ENCODE peak calls at places on chromosomes 3 and 15, in five cellular contexts. U is choroid plexus epithelial cell, H is psoas muscle, L is IMR-90, J is mammary epithelial cell. G is an unnamed sample.

GRCh38 chr3:132553811-132554210 is 43.3 kb upstream of the ACKR4 start:
- DNase-seq in L (no peak), H (no peak), J (no peak), U (no peak), G (no peak)

GRCh38 chr3:106691476-106691875 is 685.8 kb upstream of the CCDC54 start:
- DNase-seq in L (no peak), U (no peak), H (no peak), J (no peak), G (no peak)

GRCh38 chr3:54865316-54865715 is 62.5 kb downstream of the LRTM1 start:
- DNase-seq in H (no peak), L (no peak), J (no peak), U (no peak), G (no peak)

GRCh38 chr3:58180940-58181587 is 29.7 kb downstream of the DNASE1L3 start:
- DNase-seq in H (no peak), J (peak), U (no peak), L (no peak), G (no peak)

GRCh38 chr3:155772801-155773200 is 27.9 kb upstream of the PLCH1 start:
- DNase-seq in J (no peak), H (no peak), L (peak), U (no peak), G (no peak)

GRCh38 chr3:72390841-72391240 is 457.4 kb downstream of the SHQ1 start:
- DNase-seq in J (no peak), U (peak), L (no peak), H (no peak), G (no peak)

GRCh38 chr3:101850327-101851048 is 1.2 kb downstream of the NFKBIZ start:
- DNase-seq in L (peak), U (peak), H (no peak), J (peak), G (peak)

GRCh38 chr3:45318712-45319111 is 69.7 kb upstream of the LARS2 start:
- DNase-seq in L (no peak), U (no peak), H (no peak), J (no peak), G (no peak)

GRCh38 chr3:131708216-131708615 is 205.4 kb upstream of the MRPL3 start:
- DNase-seq in H (no peak), U (no peak), L (no peak), J (no peak), G (no peak)

GRCh38 chr15:73908030-73908821 is 18.0 kb upstream of the LOXL1 start:
- DNase-seq in U (peak), J (peak), L (peak), H (peak), G (peak)

GRCh38 chr15:86968244-86968643 is 888.6 kb downstream of the AGBL1 start:
- DNase-seq in J (no peak), L (no peak), U (no peak), H (no peak), G (no peak)
- TF ChIP-seq CTCF in J (no peak), L (no peak), U (no peak), H (no peak), G (no peak)

DNA sequence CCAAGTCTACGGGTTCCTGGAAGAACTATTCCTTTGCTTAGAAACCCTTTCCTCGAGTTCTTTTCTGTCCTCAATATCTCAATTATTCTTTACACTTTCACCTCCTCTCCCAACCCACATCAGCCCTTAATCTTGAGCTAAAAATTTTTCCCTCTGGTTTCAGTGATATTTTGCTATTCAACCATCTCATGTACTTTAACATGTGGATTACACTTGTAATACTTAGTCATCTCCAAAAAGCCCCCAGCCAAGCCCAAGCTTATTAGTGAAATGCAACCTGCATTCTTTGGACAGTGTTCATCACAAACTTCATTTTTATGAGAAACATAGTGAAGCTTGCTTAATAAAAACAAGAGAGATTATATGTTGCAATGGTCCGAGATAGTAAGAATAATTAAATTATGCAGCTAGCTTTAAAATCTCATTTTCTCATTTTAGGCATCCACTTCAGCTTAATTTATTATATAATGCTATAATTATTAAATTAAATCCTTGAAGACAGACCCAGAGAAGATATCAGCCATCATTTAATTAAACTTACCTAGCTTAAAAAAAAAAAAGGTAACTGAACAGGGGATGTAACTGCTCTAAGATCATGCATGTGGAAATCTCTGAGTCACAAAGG is 534.5 kb upstream of the TBL1XR1 start:
- DNase-seq in U (peak), H (no peak), L (peak), J (peak), G (no peak)
- H3K4me3 ChIP-seq in U (no peak), H (no peak), L (no peak), J (no peak), G (no peak)

GRCh38 chr15:39887832-39888231 is 32.2 kb downstream of the GPR176 start:
- DNase-seq in L (peak), U (peak), J (peak), H (no peak), G (peak)
- TF ChIP-seq CTCF in L (peak), U (peak), J (peak), H (peak), G (peak)

GRCh38 chr3:43895573-43895972 is 204.8 kb downstream of the ABHD5 start:
- DNase-seq in J (no peak), L (no peak), H (no peak), U (no peak), G (no peak)

GRCh38 chr3:43892061-43892460 is 201.3 kb downstream of the ABHD5 start:
- DNase-seq in L (no peak), H (no peak), J (no peak), U (no peak), G (no peak)

GRCh38 chr3:43894176-43895049 is 203.7 kb downstream of the ABHD5 start:
- DNase-seq in J (peak), L (peak), U (peak), H (peak), G (peak)

GRCh38 chr3:43892535-43892934 is 201.8 kb downstream of the ABHD5 start:
- DNase-seq in U (no peak), L (no peak), J (no peak), H (no peak), G (no peak)

DNA sequence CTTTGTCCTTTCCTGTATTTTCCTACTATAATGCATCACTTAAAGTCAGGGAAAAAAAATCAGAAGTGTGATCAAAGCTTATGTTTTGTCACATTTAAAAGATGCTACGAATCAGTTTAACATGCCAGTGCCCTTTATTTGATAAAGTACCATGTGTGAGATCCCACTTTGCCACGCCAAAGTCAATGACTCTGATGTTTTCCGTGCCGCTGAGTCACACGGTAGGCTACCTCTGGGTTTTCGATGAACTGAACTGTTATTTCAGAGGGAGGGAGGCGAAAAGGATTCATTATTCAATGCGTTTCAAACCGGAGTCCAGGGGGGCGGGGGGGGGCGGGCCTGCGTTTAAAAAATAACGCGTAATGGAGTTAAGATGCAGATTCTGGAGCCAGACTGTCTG is 203.0 kb downstream of the ABHD5 start:
- DNase-seq in H (no peak), U (no peak), L (no peak), J (no peak), G (no peak)
- H3K4me3 ChIP-seq in H (peak), U (peak), L (peak), J (peak), G (peak)

G was measured in A673.